ENCODE peak calls at places on chromosomes 16 and 17, in ten cellular contexts. U is mucosa of descending colon, O is GM20000, P is neural progenitor cell, L is GM12865, T is cardiac muscle cell, D is adrenal gland, C is esophagus muscularis mucosa, Z is WTC11, N is psoas muscle. F is an unnamed sample.
A peak's percentile ranks its signal among the peaks of the same experiment; 100 is the strongest.

GRCh38 chr16:4385789-4386451 is 14.3 kb downstream of the VASN start:
- DNase-seq in U (no peak), O (no peak), P (no peak), L (no peak), T (no peak), D (no peak), C (no peak), Z (no peak), N (no peak), F (no peak)

GRCh38 chr16:53991181-53992056 is 287.5 kb downstream of the FTO start:
- DNase-seq in U (no peak), O (no peak), P (peak; percentile 11), L (no peak), T (no peak), D (no peak), C (no peak), Z (no peak), N (no peak), F (no peak)

GRCh38 chr17:63480826-63481487 is 4.1 kb downstream of the ACE start:
- DNase-seq in U (no peak), O (no peak), P (no peak), L (no peak), T (no peak), D (no peak), C (no peak), Z (no peak), N (no peak), F (no peak)

GRCh38 chr16:89954462-89954861 is 5.9 kb downstream of the DEF8 start:
- DNase-seq in U (no peak), O (no peak), P (no peak), L (no peak), T (no peak), D (no peak), C (no peak), Z (no peak), N (no peak), F (no peak)

GRCh38 chr17:45775576-45776011 is 8.5 kb upstream of the CRHR1 start:
- DNase-seq in U (peak; percentile 53), O (no peak), P (no peak), L (no peak), T (no peak), D (peak; percentile 80), C (no peak), Z (no peak), N (peak; percentile 32), F (no peak)

GRCh38 chr17:56597495-56597990 is 4.0 kb downstream of the NOG start:
- DNase-seq in U (no peak), O (no peak), P (peak; percentile 81), L (no peak), T (peak; percentile 93), D (no peak), C (no peak), Z (peak; percentile 54), N (no peak), F (no peak)

GRCh38 chr17:958712-959451 is 20.7 kb downstream of the NXN start:
- DNase-seq in U (peak; percentile 10), O (no peak), P (no peak), L (no peak), T (no peak), D (no peak), C (no peak), Z (no peak), N (no peak), F (no peak)

GRCh38 chr17:69084911-69085310 is 24.2 kb upstream of the ABCA9 start:
- DNase-seq in U (no peak), O (no peak), P (peak; percentile 68), L (no peak), T (peak; percentile 27), D (no peak), C (no peak), Z (peak; percentile 79), N (no peak), F (no peak)

GRCh38 chr16:60241671-60242070 is 1507.6 kb upstream of the GOT2 start:
- DNase-seq in U (no peak), O (no peak), P (no peak), L (no peak), T (no peak), D (no peak), C (no peak), Z (no peak), N (no peak), F (no peak)

GRCh38 chr16:27326738-27327585 is 13.2 kb downstream of the IL4R start:
- DNase-seq in U (peak; percentile 69), O (no peak), P (peak; percentile 71), L (peak; percentile 78), T (peak; percentile 84), D (peak; percentile 96), C (peak; percentile 98), Z (peak; percentile 88), N (peak; percentile 87), F (no peak)

GRCh38 chr17:27810211-27810901 is 10.0 kb upstream of the NOS2 start:
- DNase-seq in U (no peak), O (peak; percentile 64), P (no peak), L (peak; percentile 90), T (no peak), D (peak; percentile 44), C (no peak), Z (no peak), N (no peak), F (no peak)

GRCh38 chr16:50742521-50743150 is 750 bp downstream of the CYLD start:
- DNase-seq in U (no peak), O (peak; percentile 75), P (peak; percentile 60), L (peak; percentile 67), T (no peak), D (peak; percentile 70), C (peak; percentile 89), Z (peak; percentile 25), N (peak; percentile 27), F (no peak)

GRCh38 chr17:60901806-60902205 is 224.2 kb downstream of the BCAS3 start:
- DNase-seq in U (no peak), O (no peak), P (no peak), L (no peak), T (no peak), D (no peak), C (no peak), Z (no peak), N (no peak), F (no peak)

GRCh38 chr17:21379080-21379711 is 3.0 kb downstream of the KCNJ12 start:
- DNase-seq in U (peak; percentile 86), O (no peak), P (no peak), L (no peak), T (no peak), D (peak; percentile 60), C (no peak), Z (no peak), N (peak; percentile 82), F (no peak)

GRCh38 chr16:19095699-19096098 is 18.1 kb upstream of the ITPRIPL2 start:
- DNase-seq in U (no peak), O (peak; percentile 49), P (no peak), L (peak; percentile 74), T (no peak), D (no peak), C (no peak), Z (no peak), N (no peak), F (no peak)

GRCh38 chr17:4554441-4554996 is 665 bp downstream of the MYBBP1A start:
- DNase-seq in U (no peak), O (no peak), P (no peak), L (no peak), T (no peak), D (no peak), C (no peak), Z (peak; percentile 13), N (peak; percentile 12), F (no peak)

GRCh38 chr17:67448449-67448848 is 71.4 kb downstream of the PITPNC1 start:
- DNase-seq in U (no peak), O (no peak), P (no peak), L (no peak), T (no peak), D (no peak), C (no peak), Z (no peak), N (no peak), F (no peak)

GRCh38 chr17:79935197-79935844 is 96.1 kb upstream of the CBX4 start:
- DNase-seq in U (peak; percentile 16), O (no peak), P (no peak), L (no peak), T (no peak), D (no peak), C (no peak), Z (peak; percentile 39), N (no peak), F (no peak)
- TF ChIP-seq CTCF in U (no peak), O (no peak), P (no peak), L (no peak), T (no peak), D (no peak), C (no peak), Z (no peak), N (no peak), F (no peak)

GRCh38 chr17:17665255-17665654 is 16.0 kb upstream of the RAI1 start:
- DNase-seq in U (no peak), O (no peak), P (no peak), L (no peak), T (no peak), D (no peak), C (no peak), Z (no peak), N (no peak), F (no peak)

GRCh38 chr17:17667947-17668346 is 13.3 kb upstream of the RAI1 start:
- DNase-seq in U (no peak), O (no peak), P (no peak), L (no peak), T (no peak), D (no peak), C (no peak), Z (no peak), N (no peak), F (no peak)

GRCh38 chr17:17664073-17664470 is 17.2 kb upstream of the RAI1 start:
- DNase-seq in U (no peak), O (no peak), P (no peak), L (no peak), T (no peak), D (no peak), C (no peak), Z (no peak), N (no peak), F (no peak)

GRCh38 chr17:17667231-17667630 is 14.0 kb upstream of the RAI1 start:
- DNase-seq in U (no peak), O (no peak), P (no peak), L (no peak), T (no peak), D (no peak), C (no peak), Z (no peak), N (no peak), F (no peak)

GRCh38 chr17:17666111-17666714 is 15.0 kb upstream of the RAI1 start:
- DNase-seq in U (peak; percentile 56), O (no peak), P (no peak), L (no peak), T (no peak), D (no peak), C (no peak), Z (no peak), N (no peak), F (no peak)
- TF ChIP-seq CTCF in U (no peak), O (no peak), P (no peak), L (no peak), T (no peak), D (no peak), C (no peak), Z (no peak), N (no peak), F (no peak)

GRCh38 chr16:71214771-71215381 is 15.6 kb downstream of the HYDIN start:
- DNase-seq in U (no peak), O (peak; percentile 19), P (no peak), L (peak; percentile 1), T (peak; percentile 22), D (no peak), C (no peak), Z (no peak), N (no peak), F (no peak)
- TF ChIP-seq CTCF in U (no peak), O (no peak), P (peak; percentile 42), L (peak; percentile 15), T (peak; percentile 9), D (no peak), C (no peak), Z (no peak), N (no peak), F (no peak)

GRCh38 chr17:50596191-50597037 is 35.9 kb downstream of the CACNA1G start:
- DNase-seq in U (peak; percentile 62), O (peak; percentile 53), P (peak; percentile 71), L (no peak), T (no peak), D (no peak), C (no peak), Z (peak; percentile 79), N (no peak), F (no peak)
- TF ChIP-seq CTCF in U (no peak), O (no peak), P (peak; percentile 67), L (peak; percentile 25), T (peak; percentile 30), D (no peak), C (no peak), Z (peak; percentile 71), N (no peak), F (no peak)

F was measured in activated B cell treated with CpG ODN at 0.5 μM for 24 hours.